ENCODE peak calls at places on chromosomes 7 and 10, in nine cellular contexts. H is activated naive CD8-positive, alpha-beta T cell treated with anti-CD3 and anti-CD28 coated beads, Interleukin-2, amount 50 U/mL, for 24 hours; T is effector memory CD8-positive, alpha-beta T cell; N is posterior vena cava; Z is MM.1S; D is GM19239; I is activated gamma-delta T cell; X is SHP77; R is substantia nigra. F is an unnamed sample.

GRCh38 chr10:48523820-48524758 is 80.8 kb downstream of the ARHGAP22 start:
- DNase-seq in T (no peak), D (no peak), Z (no peak), X (no peak), H (peak), N (no peak), R (no peak), I (no peak), F (no peak)

GRCh38 chr10:102435529-102436233 is 3.3 kb upstream of the CUEDC2 start:
- DNase-seq in Z (no peak), N (no peak), T (no peak), X (no peak), I (no peak), H (peak), D (no peak), R (no peak), F (no peak)

GRCh38 chr10:103759100-103759781 is 96.1 kb downstream of the SH3PXD2A start:
- DNase-seq in Z (peak), D (no peak), N (no peak), I (no peak), T (no peak), R (peak), X (peak), H (peak), F (no peak)

GRCh38 chr7:38169862-38170261 is 8.2 kb upstream of the STARD3NL start:
- DNase-seq in X (no peak), R (no peak), N (peak), I (no peak), H (no peak), Z (no peak), T (peak), D (no peak), F (peak)

GRCh38 chr7:24475573-24475972 is 97.7 kb upstream of the PALS2 start:
- DNase-seq in D (no peak), I (no peak), T (no peak), R (no peak), Z (no peak), X (no peak), N (no peak), H (no peak), F (no peak)

GRCh38 chr7:188727-189500 is 3.5 kb upstream of the FAM20C start:
- DNase-seq in R (no peak), Z (no peak), X (no peak), N (no peak), T (no peak), I (no peak), H (no peak), D (no peak), F (no peak)

GRCh38 chr7:73768661-73769480 is 1.2 kb downstream of the CLDN3 start:
- DNase-seq in I (no peak), H (no peak), X (no peak), D (no peak), R (no peak), T (no peak), Z (no peak), N (no peak), F (peak)

GRCh38 chr7:142454862-142455261 is 197.0 kb upstream of the PRSS58 start:
- DNase-seq in D (no peak), R (no peak), Z (no peak), X (no peak), H (no peak), I (no peak), N (no peak), T (no peak), F (no peak)

GRCh38 chr10:90148121-90148855 is 446.9 kb downstream of the KIF20B start:
- DNase-seq in X (no peak), N (no peak), H (no peak), D (no peak), I (no peak), T (no peak), Z (peak), R (no peak), F (no peak)

GRCh38 chr7:27182285-27182827 is 2.7 kb downstream of the HOXA11 start:
- DNase-seq in X (no peak), H (no peak), R (no peak), D (no peak), N (peak), I (no peak), T (no peak), Z (no peak), F (no peak)

GRCh38 chr7:87574630-87575029 is 26.1 kb downstream of the ABCB1 start:
- DNase-seq in H (no peak), T (no peak), R (no peak), N (no peak), Z (no peak), I (no peak), X (no peak), D (no peak), F (no peak)

GRCh38 chr7:50921114-50921513 is 138.4 kb upstream of the GRB10 start:
- DNase-seq in D (no peak), T (no peak), Z (no peak), X (no peak), R (no peak), I (no peak), H (no peak), N (no peak), F (no peak)

GRCh38 chr10:44416976-44417375 is 32.1 kb upstream of the CXCL12 start:
- DNase-seq in R (no peak), I (no peak), Z (no peak), H (no peak), T (no peak), X (no peak), N (no peak), D (no peak), F (no peak)

GRCh38 chr7:150413640-150414081 is 34.5 kb downstream of the ZNF775 start:
- DNase-seq in X (no peak), Z (no peak), D (no peak), T (no peak), I (no peak), N (no peak), H (no peak), R (no peak), F (no peak)

GRCh38 chr7:30433082-30433481 is 45.5 kb downstream of the NOD1 start:
- DNase-seq in X (no peak), R (no peak), Z (no peak), T (no peak), N (peak), I (no peak), D (no peak), H (no peak), F (no peak)

GRCh38 chr7:131111081-131111576 is 216.5 kb upstream of the MKLN1 start:
- DNase-seq in R (no peak), D (no peak), N (no peak), I (no peak), X (peak), Z (peak), H (no peak), T (no peak), F (no peak)

GRCh38 chr10:11553773-11554381 is 57.6 kb downstream of the USP6NL start:
- DNase-seq in D (peak), Z (peak), I (no peak), T (no peak), R (no peak), H (no peak), X (no peak), N (no peak), F (peak)

GRCh38 chr10:1395025-1395981 is 339.1 kb downstream of the WDR37 start:
- DNase-seq in R (no peak), Z (no peak), D (no peak), H (no peak), I (no peak), T (no peak), X (no peak), N (no peak), F (no peak)

GRCh38 chr7:157522954-157523353 is 186.2 kb downstream of the DNAJB6 start:
- DNase-seq in T (no peak), H (no peak), R (no peak), X (no peak), D (no peak), I (no peak), N (peak), Z (no peak), F (no peak)